ENCODE peak calls at places on chromosomes 2 and 18, in six cellular contexts. I is LNCaP clone FGC; Y is GF-D8; G is amniotic stem cell; L is stimulated activated CD4-positive, alpha-beta T cell treated with anti-CD3 and anti-CD28 coated beads, Interleukin-12 subunit alpha, Interleukin-12 subunit beta, amount 100 ng/mL, for 48 hours; P is T-helper 2 cell. U is an unnamed sample.

GRCh38 chr2:15730545-15731212 is 139.0 kb downstream of the DDX1 start:
- DNase-seq in Y (no peak), L (no peak), P (no peak), G (no peak), I (peak; percentile 69), U (peak; percentile 54)

GRCh38 chr2:127739800-127740199 is 38.5 kb downstream of the SFT2D3 start:
- DNase-seq in L (no peak), Y (no peak), G (no peak), P (no peak), I (no peak), U (no peak)

GRCh38 chr2:160054984-160055725 is 7.3 kb downstream of the PLA2R1 start:
- DNase-seq in L (no peak), Y (no peak), G (no peak), I (no peak), P (no peak), U (no peak)

GRCh38 chr2:65350714-65351113 is 81.7 kb downstream of the SPRED2 start:
- DNase-seq in G (no peak), I (no peak), Y (no peak), L (no peak), P (no peak), U (no peak)

GRCh38 chr2:46269545-46270273 is 27.5 kb upstream of the EPAS1 start:
- DNase-seq in I (no peak), Y (no peak), G (no peak), L (no peak), P (no peak), U (no peak)

GRCh38 chr2:182593394-182593707 is 122.7 kb upstream of the DNAJC10 start:
- DNase-seq in L (no peak), I (no peak), Y (no peak), P (no peak), G (peak; percentile 70), U (no peak)

GRCh38 chr2:42568431-42569115 is at the start of gene MTA3:
- DNase-seq in P (peak; percentile 48), I (no peak), Y (no peak), G (no peak), L (peak; percentile 42), U (no peak)

GRCh38 chr2:113041871-113042270 is 10.8 kb downstream of the IL36B start:
- DNase-seq in I (no peak), L (no peak), Y (no peak), P (no peak), G (no peak), U (no peak)

GRCh38 chr2:99000708-99001107 is 64.7 kb upstream of the CRACDL start:
- DNase-seq in I (no peak), G (no peak), L (no peak), Y (no peak), P (no peak), U (no peak)

GRCh38 chr2:170929686-170930050 is 615 bp downstream of the GORASP2 start:
- DNase-seq in L (peak; percentile 32), Y (no peak), I (no peak), G (no peak), P (peak; percentile 22), U (no peak)

GRCh38 chr2:223598994-223599645 is 3.0 kb downstream of the SCG2 start:
- DNase-seq in P (no peak), Y (no peak), L (no peak), I (no peak), G (peak; percentile 35), U (no peak)

GRCh38 chr2:33317369-33318015 is 159.0 kb upstream of the RASGRP3 start:
- DNase-seq in I (no peak), P (no peak), G (no peak), Y (no peak), L (no peak), U (no peak)

GRCh38 chr2:75716406-75716805 is 5.7 kb upstream of the GCFC2 start:
- DNase-seq in G (no peak), Y (no peak), L (no peak), I (no peak), P (no peak), U (no peak)

GRCh38 chr2:11177871-11178598 is 22.8 kb downstream of the SLC66A3 start:
- DNase-seq in I (no peak), G (no peak), P (no peak), Y (no peak), L (no peak), U (no peak)

GRCh38 chr18:42545825-42546224 is 569.7 kb downstream of the RIT2 start:
- DNase-seq in P (no peak), L (no peak), Y (no peak), I (no peak), G (no peak), U (peak; percentile 64)

GRCh38 chr2:55103039-55103438 is 52.8 kb upstream of the RTN4 start:
- DNase-seq in P (no peak), Y (peak; percentile 13), L (no peak), G (no peak), I (no peak), U (no peak)

GRCh38 chr2:61149074-61149473 is 12.9 kb upstream of the C2orf74 start:
- DNase-seq in I (no peak), Y (no peak), G (no peak), P (no peak), L (no peak), U (no peak)

GRCh38 chr2:182744490-182744889 is 28.4 kb downstream of the DNAJC10 start:
- DNase-seq in P (no peak), Y (no peak), I (no peak), L (no peak), G (no peak), U (no peak)

GRCh38 chr2:201924453-201924852 is 109.2 kb upstream of the FZD7 start:
- DNase-seq in G (no peak), L (no peak), I (no peak), P (no peak), Y (no peak), U (no peak)

GRCh38 chr2:35989523-35989922 is 366.1 kb upstream of the CRIM1 start:
- DNase-seq in P (no peak), I (no peak), Y (no peak), L (no peak), G (no peak), U (no peak)

GRCh38 chr18:48841381-48842258 is 109.1 kb downstream of the SMAD7 start:
- DNase-seq in P (no peak), I (no peak), Y (peak; percentile 83), G (no peak), L (no peak), U (no peak)

U was measured in Panc1.